ENCODE peak calls at places on chromosomes 3 and 15, in six cellular contexts. M is hepatocyte, X is body of pancreas, I is Karpas-422, P is H9, R is colonic mucosa. A is an unnamed sample.

GRCh38 chr15:64029633-64030032 is 16.7 kb downstream of the DAPK2 start:
- DNase-seq in I (no peak), R (no peak), X (no peak), P (no peak), M (no peak), A (no peak)

GRCh38 chr3:138455801-138456716 is 21.6 kb downstream of the ESYT3 start:
- DNase-seq in X (no peak), I (no peak), M (no peak), P (peak; percentile 20), R (no peak), A (no peak)

GRCh38 chr3:10778492-10779292 is 37.3 kb upstream of the SLC6A11 start:
- DNase-seq in M (no peak), P (no peak), R (no peak), X (no peak), I (no peak), A (no peak)

GRCh38 chr3:23999012-23999641 is 54.0 kb downstream of the NR1D2 start:
- DNase-seq in R (peak; percentile 79), M (peak; percentile 74), X (peak; percentile 77), I (peak; percentile 86), P (peak; percentile 49), A (no peak)

GRCh38 chr15:93164409-93164808 is 75.4 kb upstream of the RGMA start:
- DNase-seq in I (no peak), X (no peak), R (no peak), M (no peak), P (no peak), A (no peak)

GRCh38 chr3:46500631-46501377 is 3.0 kb downstream of the RTP3 start:
- DNase-seq in M (no peak), P (no peak), X (no peak), I (no peak), R (no peak), A (peak; percentile 32)

GRCh38 chr3:9749663-9750555 is at the start of gene OGG1:
- DNase-seq in R (peak; percentile 99), X (peak; percentile 98), I (peak; percentile 99), P (peak; percentile 99), M (peak; percentile 99), A (peak; percentile 92)

GRCh38 chr3:73442886-73443285 is 181.9 kb downstream of the PDZRN3 start:
- DNase-seq in M (no peak), R (no peak), I (no peak), P (no peak), X (no peak), A (no peak)

GRCh38 chr3:185656321-185656840 is 70.3 kb downstream of the SENP2 start:
- DNase-seq in I (no peak), R (no peak), P (no peak), M (peak; percentile 65), X (no peak), A (peak; percentile 99)

GRCh38 chr3:14175383-14176037 is 2.9 kb downstream of the XPC start:
- DNase-seq in I (peak; percentile 71), P (no peak), R (no peak), M (no peak), X (no peak), A (no peak)

GRCh38 chr3:159548675-159549335 is 439.8 kb upstream of the IL12A start:
- DNase-seq in X (no peak), P (no peak), I (no peak), M (no peak), R (no peak), A (peak; percentile 4)

GRCh38 chr3:132822266-132822665 is 100.1 kb upstream of the NPHP3 start:
- DNase-seq in X (no peak), I (no peak), P (no peak), R (no peak), M (no peak), A (no peak)

GRCh38 chr3:114690896-114691295 is 397.1 kb downstream of the TIGIT start:
- DNase-seq in P (no peak), R (no peak), X (no peak), I (no peak), M (no peak), A (no peak)

GRCh38 chr3:127822166-127822835 is at the start of gene MGLL:
- DNase-seq in I (peak; percentile 55), P (no peak), X (no peak), M (peak; percentile 60), R (peak; percentile 66), A (no peak)

GRCh38 chr15:100786139-100786531 is 93.5 kb upstream of the ALDH1A3 start:
- DNase-seq in P (no peak), M (no peak), X (no peak), I (no peak), R (peak; percentile 9), A (no peak)

GRCh38 chr15:37907136-37907535 is 27.3 kb upstream of the TMCO5A start:
- DNase-seq in M (no peak), R (no peak), P (no peak), I (no peak), X (no peak), A (no peak)

GRCh38 chr15:51386960-51387698 is 45.7 kb downstream of the GLDN start:
- DNase-seq in R (no peak), P (no peak), I (no peak), X (no peak), M (no peak), A (no peak)

GRCh38 chr3:129015388-129016105 is 14.4 kb downstream of the EFCC1 start:
- DNase-seq in M (no peak), P (no peak), R (no peak), I (no peak), X (no peak), A (no peak)

GRCh38 chr3:9600597-9600996 is 47.0 kb upstream of the LHFPL4 start:
- DNase-seq in M (no peak), X (peak; percentile 60), P (no peak), I (no peak), R (peak; percentile 73), A (no peak)

GRCh38 chr15:101723161-101723873 is 956 bp downstream of the TARS3 start:
- DNase-seq in P (no peak), I (peak; percentile 56), R (peak; percentile 24), X (no peak), M (peak; percentile 5), A (no peak)

GRCh38 chr15:22257047-22257667 is 176.8 kb downstream of the OR4M2 start:
- DNase-seq in X (no peak), I (no peak), R (no peak), P (no peak), M (no peak), A (no peak)

GRCh38 chr3:25587094-25587493 is 77.6 kb downstream of the TOP2B start:
- DNase-seq in R (no peak), X (no peak), M (no peak), I (no peak), P (no peak), A (no peak)

GRCh38 chr3:146796078-146796477 is 190.9 kb upstream of the PLSCR5 start:
- DNase-seq in R (no peak), X (no peak), I (no peak), P (no peak), M (no peak), A (no peak)

GRCh38 chr3:29852767-29853166 is 571.9 kb downstream of the RBMS3 start:
- DNase-seq in X (no peak), I (no peak), R (no peak), M (no peak), P (no peak), A (no peak)

GRCh38 chr15:42057744-42058646 is 36.4 kb downstream of the PLA2G4D start:
- DNase-seq in I (no peak), M (no peak), X (no peak), R (peak; percentile 31), P (no peak), A (no peak)

GRCh38 chr15:66851226-66852063 is 149.4 kb downstream of the SMAD6 start:
- DNase-seq in M (peak; percentile 95), I (peak; percentile 93), R (peak; percentile 87), X (peak; percentile 83), P (peak; percentile 86), A (peak; percentile 69)

GRCh38 chr3:107392549-107393165 is 15.4 kb downstream of the CCDC54 start:
- DNase-seq in P (no peak), M (no peak), X (no peak), I (no peak), R (no peak), A (peak; percentile 57)

GRCh38 chr15:34279341-34279740 is 54.5 kb downstream of the EMC4 start:
- DNase-seq in P (no peak), R (no peak), X (no peak), I (no peak), M (no peak), A (no peak)

GRCh38 chr3:192188218-192188835 is 539.0 kb downstream of the FGF12 start:
- DNase-seq in R (peak; percentile 40), P (peak; percentile 66), X (peak; percentile 74), I (peak; percentile 91), M (peak; percentile 81), A (no peak)

GRCh38 chr3:126540342-126540849 is 16.4 kb downstream of the CHST13 start:
- DNase-seq in M (peak; percentile 52), I (no peak), R (no peak), X (no peak), P (peak; percentile 15), A (peak; percentile 73)

GRCh38 chr3:126537730-126538281 is 13.9 kb downstream of the CHST13 start:
- DNase-seq in I (no peak), M (no peak), X (no peak), R (no peak), P (peak; percentile 22), A (no peak)

GRCh38 chr3:126538316-126538715 is 14.4 kb downstream of the CHST13 start:
- DNase-seq in M (no peak), X (no peak), R (no peak), I (no peak), P (peak; percentile 18), A (no peak)

GRCh38 chr3:126539558-126540250 is 15.7 kb downstream of the CHST13 start:
- DNase-seq in X (no peak), R (no peak), M (no peak), P (peak; percentile 19), I (no peak), A (no peak)

GRCh38 chr3:126538966-126539365 is 15.0 kb downstream of the CHST13 start:
- DNase-seq in M (no peak), X (no peak), R (no peak), I (no peak), P (no peak), A (no peak)
- H3K27me3 ChIP-seq in M (no peaks in the 10 kb centered on the region), X (no peaks in the 10 kb centered on the region), R (no peaks in the 10 kb centered on the region), I (no peaks in the 10 kb centered on the region), P (no peaks in the 10 kb centered on the region), A (peaks cover 14% of the 10 kb centered on the region)

DNA sequence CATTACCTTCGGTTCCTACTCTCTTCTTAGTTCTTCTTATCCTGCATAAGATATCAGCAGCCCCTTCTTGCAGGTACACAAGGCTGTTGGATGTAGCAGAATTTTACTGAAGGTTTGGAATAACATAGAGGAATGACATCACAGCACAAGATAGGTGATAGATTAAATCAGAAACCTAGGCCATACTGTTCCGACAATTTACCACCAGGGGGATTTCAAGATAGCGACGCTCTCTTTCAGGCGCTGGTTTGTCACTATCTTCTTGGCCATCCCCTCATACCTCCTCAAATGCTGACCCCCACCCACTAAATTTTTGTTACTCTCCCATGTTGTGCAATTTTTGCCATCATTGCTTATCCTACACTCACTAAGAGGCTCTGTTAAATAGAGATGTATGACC is 3.5 kb downstream of the SIDT1 start:
- DNase-seq in X (no peak), M (no peak), R (no peak), I (no peak), P (no peak), A (no peak)
- H3K27me3 ChIP-seq in X (no peaks in the 10 kb centered on the region), M (peaks cover 48% of the 10 kb centered on the region), R (no peaks in the 10 kb centered on the region), I (no peaks in the 10 kb centered on the region), P (peaks cover 36% of the 10 kb centered on the region), A (peaks cover 27% of the 10 kb centered on the region)

GRCh38 chr15:48300038-48300437 is 31.2 kb upstream of the DUT start:
- DNase-seq in P (peak; percentile 58), I (no peak), M (no peak), R (no peak), X (no peak), A (no peak)
- H3K27me3 ChIP-seq in P (no peaks in the 10 kb centered on the region), I (no peaks in the 10 kb centered on the region), M (no peaks in the 10 kb centered on the region), R (no peaks in the 10 kb centered on the region), X (no peaks in the 10 kb centered on the region), A (no peaks in the 10 kb centered on the region)

GRCh38 chr3:126119008-126119675 is 35.2 kb upstream of the SLC41A3 start:
- DNase-seq in X (peak; percentile 3), M (no peak), I (no peak), P (peak; percentile 10), R (peak; percentile 29), A (no peak)
- H3K27me3 ChIP-seq in X (no peaks in the 10 kb centered on the region), M (no peaks in the 10 kb centered on the region), I (no peaks in the 10 kb centered on the region), P (no peaks in the 10 kb centered on the region), R (no peaks in the 10 kb centered on the region), A (peaks cover 7% of the 10 kb centered on the region)